ENCODE peak calls at places on chromosomes 13 and 19, in four cellular contexts. D is uterus, Q is HCT116, H is right lobe of liver. A is an unnamed sample.

GRCh38 chr19:34926685-34927375 is at the start of gene ZNF30:
- DNase-seq in H (peak), D (peak), Q (peak), A (peak)

GRCh38 chr13:107827840-107828549 is 387.3 kb downstream of the LIG4 start:
- DNase-seq in D (no peak), H (no peak), Q (no peak), A (no peak)

GRCh38 chr19:41427647-41428480 is 690 bp upstream of the B3GNT8 start:
- DNase-seq in Q (no peak), D (peak), H (no peak), A (no peak)

GRCh38 chr13:28820099-28821051 is at the start of gene MTUS2:
- DNase-seq in D (no peak), Q (no peak), H (peak), A (no peak)

GRCh38 chr13:111241006-111241755 is 79.3 kb upstream of the TEX29 start:
- DNase-seq in D (no peak), H (no peak), Q (no peak), A (no peak)

GRCh38 chr19:42596391-42597071 is 1.8 kb upstream of the CEACAM8 start:
- DNase-seq in D (no peak), Q (no peak), H (peak), A (peak)

GRCh38 chr13:47747901-47748300 is 253.2 kb downstream of the SUCLA2 start:
- DNase-seq in H (no peak), Q (no peak), D (no peak), A (no peak)

GRCh38 chr13:109131698-109132257 is 502.4 kb downstream of the MYO16 start:
- DNase-seq in H (no peak), D (no peak), Q (no peak), A (no peak)

GRCh38 chr13:23825179-23825578 is 64.0 kb downstream of the MIPEP start:
- DNase-seq in H (no peak), D (no peak), Q (no peak), A (no peak)

GRCh38 chr19:13150919-13151604 is 851 bp downstream of the IER2 start:
- DNase-seq in D (peak), H (no peak), Q (no peak), A (no peak)

GRCh38 chr19:6613711-6614110 is 22.8 kb upstream of the CD70 start:
- DNase-seq in Q (no peak), D (no peak), H (no peak), A (no peak)

GRCh38 chr13:85900521-85900920 is 101.3 kb upstream of the SLITRK6 start:
- DNase-seq in Q (no peak), D (no peak), H (no peak), A (no peak)

GRCh38 chr13:52130641-52131040 is 1.8 kb upstream of the NEK5 start:
- DNase-seq in Q (no peak), D (no peak), H (no peak), A (no peak)

GRCh38 chr13:71625183-71625582 is 241.8 kb downstream of the DACH1 start:
- DNase-seq in H (no peak), Q (no peak), D (no peak), A (no peak)

GRCh38 chr13:81781471-81781870 is 1440.5 kb upstream of the SPRY2 start:
- DNase-seq in D (no peak), H (no peak), Q (no peak), A (no peak)

GRCh38 chr13:27446986-27447583 is 3.3 kb downstream of the MTIF3 start:
- DNase-seq in Q (no peak), H (no peak), D (no peak), A (no peak)

GRCh38 chr13:20102776-20103175 is 58.1 kb downstream of the GJA3 start:
- DNase-seq in Q (no peak), H (no peak), D (no peak), A (no peak)

GRCh38 chr13:69243366-69243765 is 864.3 kb upstream of the ATXN8OS start:
- DNase-seq in H (no peak), D (no peak), Q (no peak), A (no peak)

GRCh38 chr19:873084-874019 is 13.9 kb downstream of the CFD start:
- DNase-seq in D (no peak), Q (peak), H (no peak), A (peak)

GRCh38 chr13:20461481-20461859 is 64.2 kb downstream of the CRYL1 start:
- DNase-seq in Q (no peak), D (no peak), H (no peak), A (no peak)

GRCh38 chr19:38736413-38737280 is 7.6 kb downstream of the CAPN12 start:
- DNase-seq in D (peak), H (peak), Q (peak), A (no peak)

GRCh38 chr19:48487544-48487943 is 18.4 kb downstream of the CYTH2 start:
- DNase-seq in Q (no peak), D (no peak), H (no peak), A (no peak)

GRCh38 chr19:47003611-47003935 is 16.1 kb upstream of the NPAS1 start:
- DNase-seq in Q (no peak), D (no peak), H (no peak), A (no peak)

GRCh38 chr19:35351441-35352176 is 3.9 kb downstream of the FFAR1 start:
- DNase-seq in D (no peak), H (peak), Q (no peak), A (no peak)

GRCh38 chr13:33353210-33353609 is 67.7 kb upstream of the STARD13 start:
- DNase-seq in H (peak), D (no peak), Q (no peak), A (no peak)

GRCh38 chr19:30480097-30480496 is 107.9 kb downstream of the ZNF536 start:
- DNase-seq in D (no peak), Q (no peak), H (no peak), A (no peak)

GRCh38 chr19:55390461-55390880 is 4.7 kb downstream of the RPL28 start:
- DNase-seq in D (no peak), Q (no peak), H (no peak), A (no peak)

GRCh38 chr13:30408319-30409101 is 13.8 kb upstream of the UBE2L5 start:
- DNase-seq in D (peak), H (peak), Q (no peak), A (peak)

GRCh38 chr19:38653028-38653571 is 5.7 kb downstream of the ACTN4 start:
- DNase-seq in D (no peak), H (peak), Q (no peak), A (no peak)

GRCh38 chr13:64471916-64472315 is 2758.2 kb downstream of the PCDH9 start:
- DNase-seq in Q (peak), H (no peak), D (no peak), A (no peak)

GRCh38 chr19:370641-371330 is 26.2 kb upstream of the MIER2 start:
- DNase-seq in H (no peak), Q (no peak), D (no peak), A (no peak)

GRCh38 chr13:35923347-35923746 is 207.8 kb downstream of the DCLK1 start:
- DNase-seq in H (no peak), Q (peak), D (no peak), A (peak)

DNA sequence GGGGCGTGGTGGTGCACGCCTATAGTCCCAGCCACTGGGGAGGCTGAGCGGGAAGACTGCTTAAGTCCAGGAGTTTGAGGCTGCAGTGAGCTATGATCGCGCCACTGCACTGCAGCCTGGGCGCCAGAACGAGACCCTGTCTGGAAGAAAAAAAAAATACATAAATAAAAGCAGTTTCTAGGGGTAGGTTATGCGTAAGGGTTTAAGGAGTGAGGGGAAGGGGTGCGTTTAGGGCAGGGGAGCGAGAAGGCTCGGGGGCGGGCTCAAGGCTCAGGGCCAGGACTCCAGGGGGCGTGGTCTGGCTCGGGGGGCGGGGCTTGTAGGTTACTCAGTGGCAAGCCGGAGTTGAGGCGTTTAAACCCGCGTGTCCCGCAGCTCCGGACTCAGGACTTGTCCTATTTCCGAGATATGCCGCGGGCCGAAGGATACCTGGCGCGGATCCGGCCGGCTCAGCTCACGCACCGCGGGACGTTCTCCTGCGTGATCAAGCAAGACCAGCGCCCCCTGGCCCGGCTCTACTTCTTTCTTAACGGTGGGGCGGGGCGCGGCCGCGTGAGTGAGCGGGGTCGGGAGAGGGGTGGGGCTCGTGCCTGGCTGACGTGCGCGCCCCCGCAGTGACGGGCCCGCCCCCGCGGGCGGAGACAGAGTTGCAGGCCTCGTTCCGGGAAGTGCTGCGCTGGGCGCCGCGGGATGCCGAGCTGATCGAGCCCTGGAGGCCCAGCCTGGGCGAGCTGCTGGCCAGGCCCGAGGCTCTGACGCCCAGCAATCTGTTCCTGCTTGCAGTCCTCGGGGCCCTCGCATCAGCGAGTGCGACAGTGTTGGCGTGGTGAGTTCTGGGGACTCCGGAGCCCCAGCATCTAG is 10.8 kb downstream of the SPACA6 start:
- DNase-seq in Q (peak), H (peak), D (peak), A (no peak)
- TF ChIP-seq POLR2A in Q (peak), H (peak), D (peak), A (no peak)

DNA sequence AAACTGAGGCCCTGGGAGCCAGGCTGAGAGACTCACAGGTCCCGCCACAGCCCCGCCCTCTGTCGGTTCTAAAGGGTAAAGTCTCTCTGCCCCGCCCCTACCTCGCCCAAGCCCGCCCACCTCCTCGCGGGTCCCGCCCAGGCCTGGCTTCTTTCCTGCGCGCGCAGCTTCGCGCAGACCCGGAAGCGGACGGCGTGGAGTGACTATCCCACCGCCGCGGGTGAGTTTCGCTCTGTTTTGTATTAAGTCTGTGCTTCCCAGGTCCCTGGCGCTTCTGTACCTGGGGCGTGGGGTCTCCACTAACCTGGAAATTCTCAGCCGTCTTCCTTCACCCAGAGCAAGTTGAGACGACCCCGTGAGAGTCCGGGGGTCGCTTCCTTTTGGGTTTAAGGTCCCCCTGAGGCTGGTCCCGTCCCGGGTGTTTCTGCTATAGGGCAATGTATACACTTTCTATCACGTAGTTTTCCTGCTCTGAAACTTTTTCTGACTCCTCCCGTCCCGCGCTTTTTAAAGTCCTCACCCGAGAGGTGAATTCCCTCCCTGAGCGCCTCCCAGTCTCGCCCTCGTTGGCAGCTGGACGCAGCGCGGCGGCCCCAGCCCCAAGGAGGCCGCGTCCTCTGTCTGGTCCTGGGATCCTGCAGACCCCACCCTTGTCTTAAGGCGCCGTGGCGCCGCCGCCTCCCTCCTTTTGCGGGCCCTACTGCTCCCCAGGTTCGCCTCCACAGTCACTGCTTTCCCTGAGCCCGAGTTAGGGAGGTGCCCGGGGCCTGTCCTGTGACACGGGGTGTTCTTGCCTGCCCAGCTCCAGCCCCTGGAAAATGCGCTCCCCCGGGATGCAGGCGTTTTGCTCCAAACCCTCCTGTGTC is at the start of gene ZNF765:
- DNase-seq in Q (peak), D (peak), H (peak), A (peak)
- TF ChIP-seq POLR2A in Q (no peak), D (peak), H (peak), A (peak)

DNA sequence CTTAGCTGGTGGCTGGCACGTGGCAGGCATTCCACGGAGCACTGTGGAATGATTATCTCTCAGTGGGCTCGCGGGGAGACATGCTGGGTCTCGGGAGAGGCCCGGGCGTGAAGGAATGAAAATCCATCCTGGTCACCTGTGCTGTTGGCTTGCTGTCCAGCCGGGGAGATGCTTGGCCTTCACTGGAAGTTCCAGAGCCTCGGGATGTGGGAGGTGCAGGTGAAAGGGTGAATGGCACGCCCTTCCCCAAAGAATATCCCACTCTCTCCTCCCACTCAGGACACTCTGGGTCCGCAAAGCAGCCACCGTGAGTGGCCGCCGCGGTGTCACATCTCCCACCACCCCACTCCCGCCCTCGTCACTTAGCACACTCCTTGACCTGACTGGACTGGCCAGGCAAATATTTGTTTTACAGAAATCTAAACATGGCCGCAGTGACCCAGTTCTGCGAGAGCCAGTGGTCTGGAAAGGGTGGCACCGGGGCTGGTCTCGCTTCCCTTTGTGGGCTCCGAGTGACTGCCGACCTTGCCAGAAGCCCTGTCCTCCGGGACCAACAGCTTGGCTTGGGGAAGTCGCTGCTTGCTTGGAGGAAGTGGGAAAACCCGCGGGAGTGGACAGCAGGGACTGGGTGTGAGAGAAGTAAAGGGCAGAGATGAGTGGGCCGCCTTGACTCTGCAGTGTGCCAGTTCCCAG is 8.0 kb downstream of the DPP9 start:
- DNase-seq in H (peak), D (no peak), Q (no peak), A (no peak)
- TF ChIP-seq POLR2A in H (peak), D (no peak), Q (no peak), A (no peak)

DNA sequence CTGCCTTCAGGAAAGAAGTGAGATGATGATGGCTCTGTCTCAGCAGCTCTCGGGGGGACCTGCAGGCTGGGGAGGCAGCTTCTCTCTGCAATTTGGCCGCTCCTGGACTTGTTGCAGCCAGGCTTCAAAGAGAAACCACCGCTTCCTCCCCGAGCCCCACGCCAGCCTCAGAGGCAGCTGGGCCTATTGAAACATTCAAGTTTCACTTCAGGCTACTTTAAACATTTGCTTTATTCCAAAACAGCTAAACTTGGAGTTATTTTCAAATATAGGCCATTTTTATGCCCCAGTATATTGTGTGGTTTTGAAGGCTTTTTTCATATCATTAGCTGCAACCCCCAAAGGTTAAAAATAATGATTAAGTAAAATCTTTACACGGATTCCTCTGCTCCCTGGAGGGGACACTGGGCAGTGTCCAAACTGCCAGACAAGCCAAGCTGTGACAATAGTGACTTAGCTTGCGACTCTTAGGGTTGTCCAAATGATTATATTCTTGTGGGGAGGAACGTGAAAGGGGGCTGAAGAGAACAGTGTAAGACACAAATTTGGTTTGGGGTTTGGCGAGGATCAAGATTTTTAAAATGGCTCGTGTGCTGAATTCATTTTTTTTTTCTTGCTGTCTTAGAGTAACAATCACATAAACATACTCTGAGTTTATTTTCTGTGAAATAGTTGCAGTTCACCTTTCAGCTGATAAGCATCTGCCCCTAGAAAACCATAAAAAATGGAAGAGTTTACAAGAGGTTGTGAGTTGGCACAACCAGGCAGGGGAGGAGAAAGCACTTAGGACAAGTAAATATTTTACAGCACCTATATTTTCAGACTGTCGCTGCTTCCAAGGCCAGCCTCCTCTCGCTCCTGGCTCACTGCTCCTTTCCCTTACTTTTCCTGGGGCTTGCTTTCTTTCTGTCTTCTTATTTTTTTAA is 330.6 kb downstream of the DLEU7 start:
- DNase-seq in Q (no peak), D (peak), H (peak), A (no peak)
- TF ChIP-seq POLR2A in Q (no peak), D (no peak), H (no peak), A (no peak)

GRCh38 chr19:49808762-49809154 is 4.3 kb downstream of the FUZ start:
- DNase-seq in H (peak), D (peak), Q (no peak), A (peak)
- TF ChIP-seq POLR2A in H (no peak), D (peak), Q (no peak), A (no peak)

A was measured in H54.